ENCODE peak calls at places on chromosomes 11 and 22, in seven cellular contexts. One of them, this sample, is unnamed.

GRCh38 chr11:128517457-128518230 is 69.7 kb downstream of the ETS1 start:
- DNase-seq in heart left ventricle: no peak
- DNase-seq in A549: no peak
- DNase-seq in IMR-90: no peak
- DNase-seq in upper lobe of left lung: no peak
- DNase-seq in transverse colon: no peak
- DNase-seq in tibial nerve: no peak
- DNase-seq in this sample: no peak

GRCh38 chr11:62725686-62726085 is 1.6 kb downstream of the HNRNPUL2 start:
- DNase-seq in heart left ventricle: no peak
- DNase-seq in A549: no peak
- DNase-seq in IMR-90: no peak
- DNase-seq in upper lobe of left lung: no peak
- DNase-seq in transverse colon: no peak
- DNase-seq in tibial nerve: no peak
- DNase-seq in this sample: peak

GRCh38 chr11:72229336-72229924 is 4.9 kb downstream of the INPPL1 start:
- DNase-seq in heart left ventricle: no peak
- DNase-seq in A549: no peak
- DNase-seq in IMR-90: no peak
- DNase-seq in upper lobe of left lung: no peak
- DNase-seq in transverse colon: no peak
- DNase-seq in tibial nerve: no peak
- DNase-seq in this sample: no peak

GRCh38 chr11:69006816-69007215 is 6.2 kb downstream of the MRGPRF start:
- DNase-seq in heart left ventricle: no peak
- DNase-seq in A549: no peak
- DNase-seq in IMR-90: no peak
- DNase-seq in upper lobe of left lung: no peak
- DNase-seq in transverse colon: no peak
- DNase-seq in tibial nerve: no peak
- DNase-seq in this sample: no peak

GRCh38 chr22:38127869-38128268 is 17.4 kb upstream of the BAIAP2L2 start:
- DNase-seq in heart left ventricle: no peak
- DNase-seq in A549: no peak
- DNase-seq in IMR-90: no peak
- DNase-seq in upper lobe of left lung: peak
- DNase-seq in transverse colon: no peak
- DNase-seq in tibial nerve: no peak
- DNase-seq in this sample: no peak

GRCh38 chr11:112322173-112322813 is 61.6 kb upstream of the PLET1 start:
- DNase-seq in heart left ventricle: no peak
- DNase-seq in A549: no peak
- DNase-seq in IMR-90: no peak
- DNase-seq in upper lobe of left lung: no peak
- DNase-seq in transverse colon: no peak
- DNase-seq in tibial nerve: no peak
- DNase-seq in this sample: no peak

GRCh38 chr22:50573491-50574382 is 4.5 kb downstream of the CPT1B start:
- DNase-seq in heart left ventricle: no peak
- DNase-seq in A549: no peak
- DNase-seq in IMR-90: no peak
- DNase-seq in upper lobe of left lung: peak
- DNase-seq in transverse colon: no peak
- DNase-seq in tibial nerve: no peak
- DNase-seq in this sample: no peak

GRCh38 chr11:62340269-62340901 is 3.1 kb downstream of the ASRGL1 start:
- DNase-seq in heart left ventricle: peak
- DNase-seq in A549: peak
- DNase-seq in IMR-90: peak
- DNase-seq in upper lobe of left lung: no peak
- DNase-seq in transverse colon: peak
- DNase-seq in tibial nerve: peak
- DNase-seq in this sample: peak

GRCh38 chr11:127490896-127491295 is 490.3 kb upstream of the KIRREL3 start:
- DNase-seq in heart left ventricle: no peak
- DNase-seq in A549: no peak
- DNase-seq in IMR-90: no peak
- DNase-seq in upper lobe of left lung: no peak
- DNase-seq in transverse colon: no peak
- DNase-seq in tibial nerve: no peak
- DNase-seq in this sample: no peak

GRCh38 chr11:65206441-65206841 is 24.7 kb downstream of the CAPN1 start:
- DNase-seq in heart left ventricle: no peak
- DNase-seq in A549: no peak
- DNase-seq in IMR-90: no peak
- DNase-seq in upper lobe of left lung: peak
- DNase-seq in transverse colon: no peak
- DNase-seq in tibial nerve: no peak
- DNase-seq in this sample: no peak

GRCh38 chr11:57566035-57566504 is 1.4 kb downstream of the UBE2L6 start:
- DNase-seq in heart left ventricle: no peak
- DNase-seq in A549: no peak
- DNase-seq in IMR-90: peak
- DNase-seq in upper lobe of left lung: no peak
- DNase-seq in transverse colon: peak
- DNase-seq in tibial nerve: no peak
- DNase-seq in this sample: peak

GRCh38 chr11:129992161-129992944 is 10.3 kb downstream of the PRDM10 start:
- DNase-seq in heart left ventricle: no peak
- DNase-seq in A549: peak
- DNase-seq in IMR-90: peak
- DNase-seq in upper lobe of left lung: no peak
- DNase-seq in transverse colon: peak
- DNase-seq in tibial nerve: no peak
- DNase-seq in this sample: peak

GRCh38 chr11:43790444-43790794 is 90.2 kb upstream of the ALKBH3 start:
- DNase-seq in heart left ventricle: no peak
- DNase-seq in A549: no peak
- DNase-seq in IMR-90: peak
- DNase-seq in upper lobe of left lung: no peak
- DNase-seq in transverse colon: no peak
- DNase-seq in tibial nerve: no peak
- DNase-seq in this sample: no peak

GRCh38 chr11:47189100-47189834 is 3.0 kb upstream of the PACSIN3 start:
- DNase-seq in heart left ventricle: no peak
- DNase-seq in A549: peak
- DNase-seq in IMR-90: peak
- DNase-seq in upper lobe of left lung: no peak
- DNase-seq in transverse colon: no peak
- DNase-seq in tibial nerve: no peak
- DNase-seq in this sample: no peak

GRCh38 chr22:21762712-21763581 is 27.4 kb upstream of the YPEL1 start:
- DNase-seq in heart left ventricle: no peak
- DNase-seq in A549: no peak
- DNase-seq in IMR-90: no peak
- DNase-seq in upper lobe of left lung: no peak
- DNase-seq in transverse colon: no peak
- DNase-seq in tibial nerve: no peak
- DNase-seq in this sample: no peak

GRCh38 chr11:70549796-70550195 is 151.5 kb downstream of the CTTN start:
- DNase-seq in heart left ventricle: no peak
- DNase-seq in A549: no peak
- DNase-seq in IMR-90: no peak
- DNase-seq in upper lobe of left lung: peak
- DNase-seq in transverse colon: no peak
- DNase-seq in tibial nerve: no peak
- DNase-seq in this sample: no peak

GRCh38 chr22:24584871-24585411 is 7.9 kb downstream of the LRRC75B start:
- DNase-seq in heart left ventricle: no peak
- DNase-seq in A549: no peak
- DNase-seq in IMR-90: no peak
- DNase-seq in upper lobe of left lung: no peak
- DNase-seq in transverse colon: no peak
- DNase-seq in tibial nerve: no peak
- DNase-seq in this sample: no peak

GRCh38 chr11:130022799-130023198 is 20.2 kb upstream of the PRDM10 start:
- DNase-seq in heart left ventricle: no peak
- DNase-seq in A549: no peak
- DNase-seq in IMR-90: no peak
- DNase-seq in upper lobe of left lung: no peak
- DNase-seq in transverse colon: no peak
- DNase-seq in tibial nerve: no peak
- DNase-seq in this sample: no peak

GRCh38 chr22:19478466-19479357 is at the start of gene UFD1:
- DNase-seq in heart left ventricle: peak
- DNase-seq in A549: peak
- DNase-seq in IMR-90: peak
- DNase-seq in upper lobe of left lung: peak
- DNase-seq in transverse colon: peak
- DNase-seq in tibial nerve: peak
- DNase-seq in this sample: peak
- TF ChIP-seq POLR2A in heart left ventricle: no peak
- TF ChIP-seq POLR2A in A549: peak
- TF ChIP-seq POLR2A in IMR-90: peak
- TF ChIP-seq POLR2A in upper lobe of left lung: peak
- TF ChIP-seq POLR2A in transverse colon: peak
- TF ChIP-seq POLR2A in tibial nerve: no peak
- TF ChIP-seq POLR2A in this sample: no peak

GRCh38 chr22:31578171-31578570 is 81.8 kb downstream of the SFI1 start:
- DNase-seq in heart left ventricle: no peak
- DNase-seq in A549: no peak
- DNase-seq in IMR-90: no peak
- DNase-seq in upper lobe of left lung: no peak
- DNase-seq in transverse colon: no peak
- DNase-seq in tibial nerve: no peak
- DNase-seq in this sample: no peak

GRCh38 chr22:31575190-31575589 is 78.9 kb downstream of the SFI1 start:
- DNase-seq in heart left ventricle: no peak
- DNase-seq in A549: no peak
- DNase-seq in IMR-90: no peak
- DNase-seq in upper lobe of left lung: no peak
- DNase-seq in transverse colon: no peak
- DNase-seq in tibial nerve: no peak
- DNase-seq in this sample: peak

GRCh38 chr22:31583861-31584485 is 78.0 kb downstream of the PISD start:
- DNase-seq in heart left ventricle: no peak
- DNase-seq in A549: no peak
- DNase-seq in IMR-90: peak
- DNase-seq in upper lobe of left lung: no peak
- DNase-seq in transverse colon: no peak
- DNase-seq in tibial nerve: no peak
- DNase-seq in this sample: no peak

GRCh38 chr22:31577711-31578110 is 81.4 kb downstream of the SFI1 start:
- DNase-seq in heart left ventricle: no peak
- DNase-seq in A549: no peak
- DNase-seq in IMR-90: no peak
- DNase-seq in upper lobe of left lung: no peak
- DNase-seq in transverse colon: no peak
- DNase-seq in tibial nerve: no peak
- DNase-seq in this sample: no peak

GRCh38 chr22:31579835-31580242 is 82.2 kb downstream of the PISD start:
- DNase-seq in heart left ventricle: no peak
- DNase-seq in A549: peak
- DNase-seq in IMR-90: no peak
- DNase-seq in upper lobe of left lung: no peak
- DNase-seq in transverse colon: no peak
- DNase-seq in tibial nerve: no peak
- DNase-seq in this sample: no peak
- TF ChIP-seq POLR2A in heart left ventricle: no peak
- TF ChIP-seq POLR2A in A549: no peak
- TF ChIP-seq POLR2A in IMR-90: no peak
- TF ChIP-seq POLR2A in upper lobe of left lung: no peak
- TF ChIP-seq POLR2A in transverse colon: no peak
- TF ChIP-seq POLR2A in tibial nerve: no peak
- TF ChIP-seq POLR2A in this sample: no peak

DNA sequence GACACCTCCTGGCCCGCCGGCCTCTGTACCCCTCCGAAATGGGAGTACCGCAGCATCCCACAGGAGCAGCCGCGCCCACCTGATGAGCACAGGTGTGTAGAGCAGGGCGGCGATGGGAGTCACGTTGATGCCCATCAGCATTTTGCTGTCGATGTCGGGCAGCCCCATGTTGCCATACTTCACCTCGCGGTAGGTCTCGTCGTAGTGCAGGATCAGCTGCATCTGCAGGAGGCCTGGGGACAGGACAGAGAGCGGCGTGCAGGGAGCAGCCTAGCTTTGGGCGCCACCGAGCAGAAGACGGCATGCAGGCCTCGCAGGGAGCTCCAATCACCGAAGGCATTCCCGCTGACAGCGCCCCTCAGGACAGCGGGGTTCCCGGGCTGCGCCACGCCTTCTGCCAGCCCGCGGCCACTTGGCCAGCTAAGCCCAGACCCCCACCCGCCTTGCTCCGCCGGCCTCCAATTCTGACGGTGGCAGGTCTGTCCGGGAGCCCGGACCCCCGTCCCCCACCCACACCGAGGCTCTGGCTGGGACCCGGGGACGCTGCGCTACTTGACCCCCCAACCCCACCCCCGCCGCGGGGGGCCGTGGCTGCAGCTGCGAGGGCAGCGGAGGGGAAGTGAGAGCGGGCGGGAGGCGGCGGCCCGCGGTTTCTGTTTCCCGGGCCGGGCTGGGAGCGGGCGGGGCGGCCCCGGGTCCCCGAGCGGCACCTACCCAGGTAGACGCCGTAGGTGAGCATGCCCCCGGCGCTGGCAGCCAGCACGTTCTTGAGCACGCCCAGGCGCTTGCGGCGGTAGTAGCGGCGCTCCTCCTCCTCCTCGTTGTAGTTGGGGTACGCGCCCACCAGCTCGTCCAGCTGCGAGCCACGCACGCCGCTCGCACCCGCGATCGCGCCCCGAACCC is 703 bp downstream of the UNC93B1 start:
- DNase-seq in heart left ventricle: no peak
- DNase-seq in A549: peak
- DNase-seq in IMR-90: no peak
- DNase-seq in upper lobe of left lung: peak
- DNase-seq in transverse colon: peak
- DNase-seq in tibial nerve: no peak
- DNase-seq in this sample: peak
- TF ChIP-seq POLR2A in heart left ventricle: no peak
- TF ChIP-seq POLR2A in A549: no peak
- TF ChIP-seq POLR2A in IMR-90: no peak
- TF ChIP-seq POLR2A in upper lobe of left lung: no peak
- TF ChIP-seq POLR2A in transverse colon: no peak
- TF ChIP-seq POLR2A in tibial nerve: no peak
- TF ChIP-seq POLR2A in this sample: no peak

DNA sequence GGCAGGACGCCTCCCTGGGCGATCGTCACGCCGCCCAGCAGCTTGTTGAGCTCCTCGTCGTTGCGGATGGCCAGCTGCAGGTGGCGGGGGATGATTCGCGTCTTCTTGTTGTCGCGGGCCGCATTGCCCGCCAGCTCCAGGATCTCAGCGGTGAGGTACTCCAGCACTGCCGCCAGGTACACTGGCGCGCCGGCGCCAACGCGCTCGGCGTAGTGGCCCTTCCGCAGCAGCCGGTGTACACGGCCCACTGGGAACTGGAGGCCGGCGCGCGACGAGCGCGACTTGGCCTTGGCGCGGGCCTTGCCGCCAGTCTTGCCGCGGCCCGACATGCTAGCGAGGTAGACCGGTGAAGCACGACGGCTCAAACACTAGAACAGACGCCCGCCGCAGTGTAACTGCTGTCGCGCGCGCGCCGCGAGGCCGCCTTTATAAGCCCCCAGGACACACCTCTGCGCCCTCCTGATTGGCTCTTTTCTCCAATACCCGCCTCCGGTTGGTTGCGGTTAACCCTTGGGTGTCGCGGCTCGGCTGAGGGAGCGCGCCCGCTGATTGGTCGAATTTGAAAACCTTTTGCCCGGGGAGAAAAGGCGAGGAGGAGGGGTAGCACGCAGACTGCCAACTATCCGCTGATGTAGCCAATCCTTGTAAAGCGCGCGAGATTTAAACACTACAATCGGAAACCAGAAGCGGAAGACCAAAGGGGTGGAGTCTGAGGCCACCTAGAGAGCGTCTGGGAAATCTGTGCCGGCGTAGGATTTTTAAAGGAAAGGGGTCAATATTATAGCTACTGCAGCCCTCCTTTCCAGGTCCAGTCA is 6.4 kb downstream of the DPAGT1 start:
- DNase-seq in heart left ventricle: peak
- DNase-seq in A549: peak
- DNase-seq in IMR-90: peak
- DNase-seq in upper lobe of left lung: peak
- DNase-seq in transverse colon: peak
- DNase-seq in tibial nerve: peak
- DNase-seq in this sample: peak
- TF ChIP-seq POLR2A in heart left ventricle: peak
- TF ChIP-seq POLR2A in A549: peak
- TF ChIP-seq POLR2A in IMR-90: peak
- TF ChIP-seq POLR2A in upper lobe of left lung: peak
- TF ChIP-seq POLR2A in transverse colon: peak
- TF ChIP-seq POLR2A in tibial nerve: peak
- TF ChIP-seq POLR2A in this sample: peak

This sample was measured in erythroblast.